ENCODE peak calls at places on chromosomes 7 and 10, in seven cellular contexts. N is stimulated activated CD4-positive, alpha-beta T cell treated with anti-CD3 and anti-CD28 coated beads, TNF-alpha, amount 100 ng/mL, for 4 hours; H is posterior cingulate gyrus; F is SJSA1; W is kidney epithelial cell; B is stomach; V is GM12865. Z is an unnamed sample.
A peak's percentile ranks its signal among the peaks of the same experiment; 100 is the strongest.

GRCh38 chr10:28492093-28492492 is 40.8 kb upstream of the WAC start:
- DNase-seq in N (no peak), H (no peak), F (peak; percentile 42), W (no peak), B (no peak), V (no peak), Z (no peak)

GRCh38 chr10:71746344-71747037 is 26.8 kb downstream of the VSIR start:
- DNase-seq in N (no peak), H (peak; percentile 59), F (no peak), W (no peak), B (peak; percentile 73), V (no peak), Z (no peak)

GRCh38 chr7:158495256-158495655 is 92.4 kb downstream of the PTPRN2 start:
- DNase-seq in N (no peak), H (peak; percentile 80), F (no peak), W (no peak), B (no peak), V (no peak), Z (no peak)

GRCh38 chr7:15995027-15995426 is 308.5 kb upstream of the MEOX2 start:
- DNase-seq in N (no peak), H (peak; percentile 61), F (no peak), W (no peak), B (no peak), V (no peak), Z (no peak)

GRCh38 chr10:61923210-61924024 is 21.9 kb downstream of the ARID5B start:
- DNase-seq in N (no peak), H (peak; percentile 65), F (peak; percentile 3), W (no peak), B (peak; percentile 38), V (no peak), Z (no peak)

GRCh38 chr10:14023612-14024348 is 306.9 kb downstream of the FRMD4A start:
- DNase-seq in N (no peak), H (no peak), F (peak; percentile 14), W (no peak), B (no peak), V (peak; percentile 46), Z (no peak)

GRCh38 chr10:80462277-80462985 is 8.3 kb downstream of the TSPAN14 start:
- DNase-seq in N (no peak), H (no peak), F (no peak), W (no peak), B (no peak), V (no peak), Z (no peak)

GRCh38 chr7:102093599-102094001 is 193.1 kb upstream of the SH2B2 start:
- DNase-seq in N (no peak), H (no peak), F (no peak), W (no peak), B (no peak), V (no peak), Z (no peak)

GRCh38 chr10:128007971-128008370 is 101.1 kb downstream of the PTPRE start:
- DNase-seq in N (no peak), H (no peak), F (no peak), W (no peak), B (no peak), V (no peak), Z (no peak)

GRCh38 chr7:130071701-130072622 is 1.6 kb downstream of the KLHDC10 start:
- DNase-seq in N (peak; percentile 29), H (no peak), F (peak; percentile 66), W (peak; percentile 43), B (peak; percentile 51), V (peak; percentile 89), Z (peak; percentile 53)

GRCh38 chr10:113273151-113273876 is 279.5 kb upstream of the HABP2 start:
- DNase-seq in N (no peak), H (peak; percentile 86), F (no peak), W (no peak), B (no peak), V (no peak), Z (no peak)

GRCh38 chr10:21449288-21449966 is 76.1 kb downstream of the SKIDA1 start:
- DNase-seq in N (no peak), H (peak; percentile 35), F (no peak), W (no peak), B (no peak), V (peak; percentile 72), Z (no peak)

GRCh38 chr10:7092603-7093002 is 318.2 kb downstream of the SFMBT2 start:
- DNase-seq in N (no peak), H (no peak), F (no peak), W (no peak), B (no peak), V (no peak), Z (no peak)

GRCh38 chr7:5594616-5595544 is 171.2 kb upstream of the TNRC18 start:
- DNase-seq in N (no peak), H (no peak), F (peak; percentile 61), W (no peak), B (no peak), V (peak; percentile 67), Z (no peak)

GRCh38 chr10:72834183-72834825 is 59.2 kb upstream of the OIT3 start:
- DNase-seq in N (peak; percentile 17), H (no peak), F (peak; percentile 42), W (peak; percentile 29), B (peak; percentile 43), V (peak; percentile 76), Z (peak; percentile 26)

Z was measured in effector CD4-positive, alpha-beta T cell.